ENCODE peak calls at places on chromosome 17, in seven cellular contexts. V, I, Q, F, T, E and Z are unnamed samples.

GRCh38 chr17:1946021-1946932 is 78.9 kb downstream of the RTN4RL1 start:
- DNase-seq in V (no peak), I (no peak), Q (no peak), F (no peak), T (no peak), E (no peak), Z (peak; percentile 23)

GRCh38 chr17:48462946-48463345 is 32.9 kb upstream of the SKAP1 start:
- DNase-seq in V (no peak), I (no peak), Q (no peak), F (no peak), T (no peak), E (no peak), Z (no peak)

GRCh38 chr17:19654342-19654886 is 5.9 kb downstream of the ALDH3A2 start:
- DNase-seq in V (no peak), I (no peak), Q (no peak), F (no peak), T (no peak), E (no peak), Z (no peak)

GRCh38 chr17:79844869-79845600 is 5.8 kb upstream of the CBX4 start:
- DNase-seq in V (no peak), I (peak; percentile 84), Q (no peak), F (peak; percentile 52), T (peak; percentile 34), E (no peak), Z (no peak)

GRCh38 chr17:50218771-50219315 is 17.4 kb upstream of the COL1A1 start:
- DNase-seq in V (no peak), I (no peak), Q (no peak), F (no peak), T (no peak), E (peak; percentile 96), Z (no peak)

GRCh38 chr17:68431661-68432071 is 25.6 kb downstream of the WIPI1 start:
- DNase-seq in V (no peak), I (no peak), Q (no peak), F (no peak), T (no peak), E (no peak), Z (no peak)

GRCh38 chr17:74523308-74523707 is 8.0 kb downstream of the CD300LB start:
- DNase-seq in V (peak; percentile 31), I (no peak), Q (no peak), F (no peak), T (no peak), E (no peak), Z (no peak)

GRCh38 chr17:74760404-74761105 is 12.1 kb downstream of the NHERF1 start:
- DNase-seq in V (no peak), I (no peak), Q (peak; percentile 78), F (peak; percentile 39), T (no peak), E (no peak), Z (no peak)

GRCh38 chr17:17761894-17762781 is 74.6 kb downstream of the SREBF1 start:
- DNase-seq in V (no peak), I (no peak), Q (no peak), F (no peak), T (no peak), E (no peak), Z (no peak)

GRCh38 chr17:82839617-82840292 is at the start of gene ZNF750:
- DNase-seq in V (no peak), I (no peak), Q (no peak), F (no peak), T (no peak), E (no peak), Z (no peak)

GRCh38 chr17:72603346-72604242 is 482.8 kb downstream of the SOX9 start:
- DNase-seq in V (no peak), I (no peak), Q (no peak), F (no peak), T (no peak), E (peak; percentile 63), Z (no peak)

GRCh38 chr17:74601944-74602572 is 10.0 kb upstream of the CD300LD start:
- DNase-seq in V (no peak), I (no peak), Q (no peak), F (no peak), T (no peak), E (no peak), Z (no peak)

GRCh38 chr17:13029340-13029739 is 11.5 kb upstream of the ELAC2 start:
- DNase-seq in V (no peak), I (no peak), Q (no peak), F (no peak), T (no peak), E (no peak), Z (no peak)

GRCh38 chr17:28756025-28756804 is 12.4 kb downstream of the TRAF4 start:
- DNase-seq in V (no peak), I (no peak), Q (no peak), F (no peak), T (no peak), E (no peak), Z (no peak)

GRCh38 chr17:4087911-4088693 is 54.7 kb downstream of the ZZEF1 start:
- DNase-seq in V (no peak), I (no peak), Q (no peak), F (no peak), T (no peak), E (no peak), Z (no peak)

GRCh38 chr17:59838196-59838911 is 54.4 kb downstream of the TUBD1 start:
- DNase-seq in V (no peak), I (no peak), Q (no peak), F (no peak), T (no peak), E (no peak), Z (no peak)